ENCODE peak calls at places on chromosomes 12 and 14, in five cellular contexts. S, I, X, J and F are unnamed samples.

GRCh38 chr12:104359216-104359615 is 55.7 kb downstream of the EID3 start:
- DNase-seq in J (no peak), I (no peak), S (no peak), X (no peak), F (no peak)

GRCh38 chr14:99793213-99794155 is at the start of gene EML1:
- DNase-seq in I (no peak), J (peak), X (peak), S (peak), F (no peak)

GRCh38 chr12:4139191-4139590 is 134.4 kb upstream of the CCND2 start:
- DNase-seq in J (no peak), I (no peak), S (no peak), X (no peak), F (no peak)

GRCh38 chr12:80412343-80412953 is 31.6 kb upstream of the PTPRQ start:
- DNase-seq in S (no peak), I (no peak), J (peak), X (no peak), F (peak)

GRCh38 chr14:99731536-99732435 is 47.7 kb downstream of the CYP46A1 start:
- DNase-seq in I (no peak), S (no peak), X (peak), J (no peak), F (no peak)

GRCh38 chr12:14828896-14829295 is 14.4 kb downstream of the ART4 start:
- DNase-seq in S (no peak), J (peak), I (no peak), X (no peak), F (no peak)

GRCh38 chr12:4047441-4047840 is 174.2 kb upstream of the PARP11 start:
- DNase-seq in I (no peak), S (no peak), X (no peak), J (no peak), F (no peak)

GRCh38 chr14:91417134-91417982 is at the start of gene CCDC88C:
- DNase-seq in I (no peak), X (peak), S (peak), J (no peak), F (no peak)

GRCh38 chr14:44945264-44945663 is 16.5 kb downstream of the KLHL28 start:
- DNase-seq in I (peak), X (no peak), S (no peak), J (peak), F (peak)

GRCh38 chr14:52111583-52111982 is 42.7 kb upstream of the NID2 start:
- DNase-seq in I (no peak), S (no peak), J (peak), X (no peak), F (no peak)

GRCh38 chr14:75430526-75430925 is 2.7 kb downstream of the JDP2 start:
- DNase-seq in X (no peak), S (peak), J (peak), I (no peak), F (no peak)

GRCh38 chr14:101253948-101254347 is 307.3 kb upstream of the DIO3 start:
- DNase-seq in S (no peak), X (peak), J (no peak), I (no peak), F (no peak)

GRCh38 chr12:209246-209645 is 4.7 kb downstream of the SLC6A12 start:
- DNase-seq in S (no peak), X (no peak), I (no peak), J (no peak), F (no peak)

GRCh38 chr14:61186793-61187641 is 94.1 kb downstream of the TMEM30B start:
- DNase-seq in S (no peak), I (no peak), X (no peak), J (no peak), F (no peak)

GRCh38 chr12:25495336-25496097 is 57.6 kb downstream of the LMNTD1 start:
- DNase-seq in I (peak), X (no peak), S (no peak), J (peak), F (peak)

GRCh38 chr12:132517740-132518100 is 27.8 kb downstream of the FBRSL1 start:
- DNase-seq in J (no peak), I (no peak), S (no peak), X (no peak), F (no peak)

GRCh38 chr14:38205949-38206665 is 1.6 kb upstream of the SSTR1 start:
- DNase-seq in X (no peak), S (no peak), I (no peak), J (peak), F (no peak)

GRCh38 chr14:104398656-104399055 is 180.9 kb upstream of the C14orf180 start:
- DNase-seq in X (peak), J (no peak), S (no peak), I (no peak), F (no peak)
- H3K4me3 ChIP-seq in X (no peak), J (no peak), S (no peak), I (no peak), F (no peak)

GRCh38 chr12:113525066-113525465 is 53.4 kb upstream of the LHX5 start:
- DNase-seq in I (no peak), S (no peak), X (no peak), J (no peak), F (no peak)

GRCh38 chr12:113519464-113520191 is 48.0 kb upstream of the LHX5 start:
- DNase-seq in J (no peak), I (no peak), X (no peak), S (no peak), F (no peak)

GRCh38 chr12:113528606-113529005 is 56.9 kb upstream of the LHX5 start:
- DNase-seq in I (no peak), S (no peak), X (no peak), J (no peak), F (no peak)

DNA sequence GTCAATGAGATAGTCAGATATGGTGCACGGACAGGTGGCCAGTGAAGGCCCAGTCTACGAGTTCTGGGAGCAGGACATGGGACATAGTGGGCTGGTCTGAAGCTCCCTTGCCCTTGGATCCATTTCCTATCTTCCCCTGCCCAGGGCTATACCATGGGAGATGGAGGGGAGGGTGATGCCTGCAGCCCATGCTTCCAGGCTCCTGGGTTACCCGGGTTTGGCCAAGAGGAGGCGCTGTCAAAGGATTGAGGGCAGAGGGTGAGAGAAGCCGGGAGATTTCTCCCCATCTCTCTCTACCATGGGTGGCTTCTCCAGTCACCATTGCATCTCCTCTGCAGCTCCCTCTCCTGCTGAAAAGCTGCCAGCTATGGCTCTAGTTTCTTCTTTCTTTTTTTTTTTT is 52.8 kb upstream of the LHX5 start:
- DNase-seq in S (no peak), J (no peak), X (no peak), I (no peak), F (no peak)
- TF ChIP-seq CTCF in S (no peak), J (no peak), X (no peak), I (no peak), F (no peak)

GRCh38 chr14:71166434-71166833 is 259.2 kb downstream of the PCNX1 start:
- DNase-seq in I (no peak), S (no peak), X (no peak), J (peak), F (peak)
- H3K4me3 ChIP-seq in I (no peak), S (no peak), X (no peak), J (no peak), F (no peak)

DNA sequence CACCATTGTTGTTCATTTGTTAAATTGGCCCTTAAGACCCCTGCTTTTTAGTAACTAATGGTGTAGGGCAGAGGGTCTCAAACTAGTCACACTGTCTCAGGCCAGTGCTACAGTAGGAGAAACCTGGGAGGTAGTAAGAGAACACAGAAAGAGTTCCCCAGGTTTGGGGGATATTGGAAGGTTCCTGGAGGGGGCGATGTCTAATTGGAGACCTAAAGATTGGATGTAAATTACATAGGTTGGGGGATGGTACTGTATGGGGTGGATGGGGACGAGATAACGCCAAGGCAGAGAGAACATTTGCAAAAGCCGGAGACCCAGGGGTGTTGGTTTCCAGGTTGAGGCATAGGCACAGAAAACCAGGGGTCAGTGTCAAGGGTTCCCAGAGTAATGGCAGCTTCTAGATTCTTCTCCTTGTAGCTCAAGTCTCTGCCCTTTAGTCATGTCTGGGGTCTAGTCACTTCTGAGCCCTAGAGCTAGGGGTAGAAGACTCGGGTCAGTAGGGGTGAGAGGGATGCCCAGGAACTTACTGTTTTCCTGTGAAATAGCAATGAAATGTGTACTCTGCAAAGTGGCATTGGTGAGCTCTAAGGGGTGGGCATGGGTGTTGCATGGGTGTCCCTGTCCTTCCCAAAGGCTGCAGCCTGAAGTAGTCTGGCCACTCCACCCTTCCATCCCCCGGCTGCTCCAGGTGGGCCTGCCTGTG is 21.8 kb downstream of the PLEKHG3 start:
- DNase-seq in J (no peak), S (no peak), X (peak), I (no peak), F (no peak)
- TF ChIP-seq CTCF in J (no peak), S (no peak), X (no peak), I (no peak), F (no peak)

GRCh38 chr12:68538722-68539614 is 71.7 kb upstream of the RAP1B start:
- DNase-seq in I (no peak), X (no peak), J (peak), S (peak), F (no peak)
- H3K4me3 ChIP-seq in I (no peak), X (no peak), J (peak), S (peak), F (peak)

DNA sequence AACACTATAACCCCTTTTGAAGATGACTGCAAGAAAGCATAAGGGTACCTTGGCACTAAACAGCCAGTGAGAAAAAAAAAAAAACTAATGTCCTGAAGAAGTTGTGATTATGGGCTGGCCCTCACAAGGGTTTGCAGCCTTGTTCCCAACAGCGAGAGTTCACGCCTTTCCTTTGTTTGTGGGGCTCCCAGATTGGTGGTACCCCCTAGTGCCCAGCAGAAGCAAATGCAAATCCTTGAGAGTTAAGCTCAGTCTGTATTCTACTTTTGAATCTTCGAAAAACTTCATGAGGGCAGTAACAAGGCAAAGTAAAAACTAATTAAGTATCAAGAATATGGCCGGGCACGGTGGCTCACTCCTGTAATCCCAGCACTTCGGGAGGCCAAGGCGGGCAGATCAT is 238.9 kb upstream of the LMO3 start:
- DNase-seq in I (no peak), S (no peak), X (no peak), J (no peak), F (no peak)
- TF ChIP-seq CTCF in I (no peak), S (no peak), X (no peak), J (peak), F (no peak)

GRCh38 chr14:102930138-102930752 is 7.8 kb downstream of the AMN start:
- DNase-seq in J (no peak), I (no peak), X (no peak), S (no peak), F (no peak)
- H3K4me3 ChIP-seq in J (no peak), I (no peak), X (no peak), S (peak), F (no peak)

GRCh38 chr12:47800582-47800981 is 19.1 kb downstream of the HDAC7 start:
- DNase-seq in J (no peak), X (no peak), S (no peak), I (no peak), F (no peak)

GRCh38 chr12:47799357-47799955 is 20.2 kb downstream of the HDAC7 start:
- DNase-seq in S (peak), J (no peak), I (no peak), X (no peak), F (no peak)

GRCh38 chr12:47802312-47802711 is 17.4 kb downstream of the HDAC7 start:
- DNase-seq in J (no peak), S (no peak), X (no peak), I (no peak), F (no peak)

GRCh38 chr12:47801904-47802246 is 17.8 kb downstream of the HDAC7 start:
- DNase-seq in S (no peak), X (no peak), J (no peak), I (no peak), F (no peak)

GRCh38 chr12:47801170-47801903 is 18.4 kb downstream of the HDAC7 start:
- DNase-seq in J (no peak), X (no peak), I (no peak), S (no peak), F (no peak)
- TF ChIP-seq CTCF in J (peak), X (no peak), I (peak), S (peak), F (peak)

DNA sequence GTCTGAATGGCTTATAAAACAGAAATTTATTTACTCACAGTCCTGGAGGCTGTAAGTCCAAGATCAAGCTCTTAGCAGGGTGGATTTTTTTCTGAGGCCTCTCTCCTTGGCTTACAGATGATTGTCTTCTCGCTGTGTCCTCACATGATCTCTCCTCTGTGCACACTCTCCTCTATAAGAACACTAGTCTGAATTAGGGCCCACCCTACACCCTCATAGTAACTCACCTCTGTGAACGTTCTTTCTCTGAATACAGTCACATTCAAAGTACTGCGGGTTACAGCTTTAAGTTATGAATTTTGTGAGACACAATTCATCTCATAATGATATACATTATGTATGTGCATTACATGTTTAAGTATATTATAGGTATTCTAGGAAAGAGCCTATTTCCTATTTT is 135.7 kb upstream of the ATXN7L3B start:
- DNase-seq in S (no peak), X (no peak), I (no peak), J (no peak), F (no peak)
- H3K4me3 ChIP-seq in S (no peak), X (no peak), I (no peak), J (no peak), F (no peak)